ENCODE peak calls at places on chromosomes 6 and 20, in seven cellular contexts. B is lower lobe of right lung; O is uterus; T is right atrium auricular region; S is psoas muscle; K is CD4-positive, alpha-beta memory T cell; L is tibial artery. V is an unnamed sample.

GRCh38 chr6:136225496-136225895 is 24.6 kb downstream of the MTFR2 start:
- DNase-seq in B (no peak), O (peak; percentile 37), T (no peak), S (no peak), K (no peak), L (no peak), V (no peak)

GRCh38 chr6:72950114-72950860 is 275.0 kb downstream of the KHDC1L start:
- DNase-seq in B (no peak), O (no peak), T (no peak), S (no peak), K (no peak), L (no peak), V (no peak)

GRCh38 chr20:4883051-4883450 is 118.3 kb downstream of the SLC23A2 start:
- DNase-seq in B (no peak), O (no peak), T (no peak), S (no peak), K (no peak), L (no peak), V (no peak)

GRCh38 chr6:38233161-38233791 is 406.5 kb downstream of the BTBD9 start:
- DNase-seq in B (no peak), O (no peak), T (no peak), S (no peak), K (no peak), L (no peak), V (no peak)

GRCh38 chr6:165834613-165835259 is 171.7 kb upstream of the PDE10A start:
- DNase-seq in B (peak; percentile 91), O (peak; percentile 73), T (no peak), S (no peak), K (no peak), L (no peak), V (peak; percentile 66)

GRCh38 chr6:14754636-14755513 is 491.0 kb upstream of the JARID2 start:
- DNase-seq in B (no peak), O (no peak), T (no peak), S (no peak), K (peak; percentile 45), L (no peak), V (no peak)

GRCh38 chr6:26545617-26546016 is 7.5 kb downstream of the HMGN4 start:
- DNase-seq in B (no peak), O (no peak), T (no peak), S (no peak), K (no peak), L (no peak), V (no peak)

GRCh38 chr6:133681880-133682279 is 207.0 kb upstream of the TCF21 start:
- DNase-seq in B (no peak), O (no peak), T (no peak), S (no peak), K (no peak), L (no peak), V (no peak)

GRCh38 chr6:90409700-90410099 is 113.1 kb upstream of the BACH2 start:
- DNase-seq in B (no peak), O (no peak), T (no peak), S (no peak), K (no peak), L (no peak), V (no peak)

GRCh38 chr6:46932941-46933340 is 11.2 kb upstream of the ADGRF5 start:
- DNase-seq in B (no peak), O (no peak), T (no peak), S (no peak), K (no peak), L (no peak), V (no peak)

GRCh38 chr20:52972965-52973819 is 1.0 kb downstream of the TSHZ2 start:
- DNase-seq in B (no peak), O (peak; percentile 38), T (no peak), S (peak; percentile 21), K (no peak), L (no peak), V (peak; percentile 14)

GRCh38 chr20:44211177-44212039 is 837 bp upstream of the OSER1 start:
- DNase-seq in B (no peak), O (peak; percentile 28), T (peak; percentile 51), S (no peak), K (no peak), L (peak; percentile 75), V (no peak)

GRCh38 chr6:33779895-33780294 is 9.0 kb downstream of the LEMD2 start:
- DNase-seq in B (no peak), O (no peak), T (no peak), S (no peak), K (no peak), L (no peak), V (no peak)
- H3K36me3 ChIP-seq in B (peaks cover 100% of the 10 kb centered on the region), O (no peaks in the 10 kb centered on the region), T (peaks cover 91% of the 10 kb centered on the region), S (peaks cover 100% of the 10 kb centered on the region), K (peaks cover 95% of the 10 kb centered on the region), L (peaks cover 100% of the 10 kb centered on the region), V (peaks cover 93% of the 10 kb centered on the region)

GRCh38 chr6:44298055-44298803 is 14.9 kb downstream of the AARS2 start:
- DNase-seq in B (no peak), O (no peak), T (no peak), S (no peak), K (no peak), L (no peak), V (no peak)
- H3K4me3 ChIP-seq in B (no peak overlapping the region), O (no peak overlapping the region), T (no peak overlapping the region), S (peak overlapping the region; percentile 70), K (no peak overlapping the region), L (no peak overlapping the region), V (peak overlapping the region; percentile 70)

DNA sequence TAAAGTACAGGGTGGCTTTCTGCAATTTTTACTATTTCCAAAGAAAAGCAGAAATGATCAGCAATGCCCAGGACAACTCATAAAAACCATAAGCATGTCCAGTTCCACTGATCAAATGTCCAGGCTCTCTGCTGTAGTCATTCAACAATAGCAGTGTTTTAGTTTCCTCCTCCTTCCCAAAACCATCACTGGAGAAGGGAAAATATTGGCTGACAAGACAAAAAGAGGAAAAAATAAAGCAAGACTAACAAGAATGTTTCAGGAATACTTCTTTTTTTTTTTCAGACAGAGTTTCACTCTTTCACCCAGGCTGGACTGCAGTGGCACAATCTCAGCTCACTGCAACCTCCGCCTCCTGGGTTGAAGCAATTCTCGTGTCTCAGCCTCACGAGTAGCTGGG is 2.2 kb downstream of the UQCC1 start:
- DNase-seq in B (no peak), O (no peak), T (no peak), S (no peak), K (no peak), L (no peak), V (no peak)
- H3K36me3 ChIP-seq in B (peaks cover 34% of the 10 kb centered on the region), O (no peaks in the 10 kb centered on the region), T (peaks cover 29% of the 10 kb centered on the region), S (peaks cover 46% of the 10 kb centered on the region), K (peaks cover 7% of the 10 kb centered on the region), L (peaks cover 50% of the 10 kb centered on the region), V (peaks cover 48% of the 10 kb centered on the region)

GRCh38 chr6:79672631-79673065 is 41.5 kb downstream of the SH3BGRL2 start:
- DNase-seq in B (no peak), O (no peak), T (no peak), S (no peak), K (no peak), L (no peak), V (no peak)

GRCh38 chr6:79669766-79670165 is 38.6 kb downstream of the SH3BGRL2 start:
- DNase-seq in B (no peak), O (no peak), T (no peak), S (no peak), K (no peak), L (no peak), V (no peak)

GRCh38 chr6:79670789-79671188 is 39.7 kb downstream of the SH3BGRL2 start:
- DNase-seq in B (no peak), O (no peak), T (no peak), S (no peak), K (no peak), L (no peak), V (no peak)

GRCh38 chr6:79673947-79674346 is 42.8 kb downstream of the SH3BGRL2 start:
- DNase-seq in B (no peak), O (no peak), T (no peak), S (no peak), K (no peak), L (no peak), V (no peak)

DNA sequence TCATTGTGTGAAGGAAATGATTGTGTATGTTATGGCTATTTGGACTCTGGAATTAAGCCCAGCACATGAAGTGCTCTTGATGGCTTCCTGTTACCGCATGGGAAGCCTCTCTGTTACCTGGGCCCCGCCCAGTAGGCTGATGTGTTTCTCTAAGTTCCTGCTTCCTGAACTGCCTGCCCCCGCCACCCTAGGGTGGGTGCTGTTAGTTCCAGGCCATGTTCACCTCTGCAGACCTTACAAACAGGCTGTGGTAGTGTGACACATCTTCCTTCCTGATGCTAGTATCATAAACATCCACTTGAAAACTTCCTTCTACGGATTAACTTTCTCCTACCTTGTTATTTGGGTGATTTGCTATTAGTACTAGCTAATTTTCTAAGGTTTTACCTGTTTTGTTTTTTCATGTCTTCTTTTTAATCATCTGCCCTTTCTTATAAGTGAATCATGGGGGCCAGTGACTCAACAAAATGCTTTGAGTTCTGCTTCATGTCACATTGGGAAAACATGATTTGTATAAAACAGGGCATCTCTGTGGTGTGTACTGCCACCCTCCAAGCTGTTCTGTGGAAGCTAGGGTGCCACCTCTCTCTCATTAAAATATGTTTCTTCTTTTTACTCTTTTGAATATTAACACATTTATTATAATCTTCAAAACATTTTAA is 40.6 kb downstream of the SH3BGRL2 start:
- DNase-seq in B (peak; percentile 86), O (peak; percentile 50), T (no peak), S (peak; percentile 20), K (peak; percentile 34), L (no peak), V (peak; percentile 42)
- H3K4me3 ChIP-seq in B (no peak overlapping the region), O (no peak overlapping the region), T (no peak overlapping the region), S (no peak overlapping the region), K (no peak overlapping the region), L (no peak overlapping the region), V (no peak overlapping the region)

DNA sequence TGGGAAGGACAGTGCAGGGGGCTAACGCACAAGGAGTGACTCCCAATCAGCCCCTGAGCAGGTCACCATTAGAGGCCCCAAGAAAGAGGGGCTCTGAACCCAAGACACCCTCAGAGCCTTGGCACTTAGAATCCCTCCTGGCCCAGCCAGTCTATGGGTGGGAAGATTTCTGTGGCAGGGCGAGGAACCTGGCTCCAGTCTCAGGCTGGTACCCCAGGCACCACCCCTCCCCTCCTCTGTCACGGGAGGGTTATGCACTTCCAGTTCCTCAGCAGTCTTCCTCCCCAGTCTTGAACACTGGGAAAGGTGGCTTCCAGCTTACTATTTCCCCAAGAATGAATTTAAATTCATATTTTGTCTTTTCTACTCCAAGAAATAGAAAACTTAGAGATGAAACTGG is 27.6 kb upstream of the SSTR4 start:
- DNase-seq in B (no peak), O (no peak), T (no peak), S (no peak), K (no peak), L (no peak), V (no peak)
- H3K36me3 ChIP-seq in B (no peaks in the 10 kb centered on the region), O (no peaks in the 10 kb centered on the region), T (no peaks in the 10 kb centered on the region), S (no peaks in the 10 kb centered on the region), K (no peaks in the 10 kb centered on the region), L (no peaks in the 10 kb centered on the region), V (no peaks in the 10 kb centered on the region)

DNA sequence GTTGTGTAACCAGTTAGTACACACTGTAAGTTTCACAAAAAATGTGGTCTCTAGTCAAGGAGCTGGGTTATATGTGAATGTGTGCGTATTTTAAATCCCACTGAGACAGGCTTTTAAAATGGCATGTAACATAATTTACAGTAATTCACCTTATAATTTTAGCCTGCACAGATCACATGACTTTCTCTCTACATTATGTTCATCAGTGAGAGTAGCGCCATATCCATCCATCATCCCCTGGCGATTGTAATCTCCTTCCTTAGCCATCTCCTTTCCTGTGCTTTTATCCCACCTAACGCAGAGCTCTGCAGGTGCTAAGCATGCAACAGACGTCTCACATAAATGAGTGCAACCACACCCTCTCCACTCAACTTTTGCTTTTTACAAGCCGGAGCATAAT is 210.8 kb downstream of the TBC1D7 start:
- DNase-seq in B (no peak), O (no peak), T (no peak), S (no peak), K (no peak), L (no peak), V (no peak)
- H3K4me3 ChIP-seq in B (no peak overlapping the region), O (no peak overlapping the region), T (no peak overlapping the region), S (no peak overlapping the region), K (no peak overlapping the region), L (no peak overlapping the region), V (no peak overlapping the region)

GRCh38 chr6:16145038-16145437 is 16.2 kb downstream of the MYLIP start:
- DNase-seq in B (no peak), O (no peak), T (no peak), S (no peak), K (no peak), L (no peak), V (no peak)
- H3K36me3 ChIP-seq in B (peaks cover 94% of the 10 kb centered on the region), O (no peaks in the 10 kb centered on the region), T (peaks cover 83% of the 10 kb centered on the region), S (peaks cover 77% of the 10 kb centered on the region), K (peaks cover 79% of the 10 kb centered on the region), L (peaks cover 78% of the 10 kb centered on the region), V (peaks cover 81% of the 10 kb centered on the region)